ENCODE peak calls at places on chromosome 1, in six cellular contexts. X, C, Y, M, J and K are unnamed samples.

GRCh38 chr1:227805606-227806197 is 9.8 kb upstream of the PRSS38 start:
- DNase-seq in X (no peak), C (no peak), Y (no peak), M (no peak), J (no peak), K (no peak)

GRCh38 chr1:89151021-89151420 is 24.8 kb downstream of the GBP7 start:
- DNase-seq in X (no peak), C (no peak), Y (no peak), M (no peak), J (no peak), K (no peak)

GRCh38 chr1:38858833-38859560 is 575 bp downstream of the RRAGC start:
- DNase-seq in X (peak; percentile 52), C (peak; percentile 21), Y (peak; percentile 52), M (peak; percentile 47), J (peak; percentile 69), K (peak; percentile 29)

GRCh38 chr1:36664564-36665287 is 182.0 kb upstream of the CSF3R start:
- DNase-seq in X (no peak), C (no peak), Y (no peak), M (no peak), J (no peak), K (no peak)

GRCh38 chr1:4395676-4396075 is 258.7 kb upstream of the AJAP1 start:
- DNase-seq in X (no peak), C (no peak), Y (no peak), M (no peak), J (no peak), K (no peak)

GRCh38 chr1:74161494-74161893 is 36.5 kb downstream of the LRRIQ3 start:
- DNase-seq in X (no peak), C (no peak), Y (no peak), M (no peak), J (no peak), K (no peak)

GRCh38 chr1:225769687-225770086 is 7.9 kb upstream of the SRP9 start:
- DNase-seq in X (no peak), C (no peak), Y (no peak), M (no peak), J (no peak), K (no peak)

GRCh38 chr1:210246447-210246846 is 13.9 kb downstream of the SERTAD4 start:
- DNase-seq in X (no peak), C (no peak), Y (no peak), M (no peak), J (no peak), K (no peak)

GRCh38 chr1:40732756-40733301 is 41.3 kb downstream of the NFYC start:
- DNase-seq in X (no peak), C (no peak), Y (no peak), M (no peak), J (no peak), K (no peak)

GRCh38 chr1:40739455-40740008 is 44.1 kb upstream of the KCNQ4 start:
- DNase-seq in X (no peak), C (no peak), Y (no peak), M (no peak), J (no peak), K (no peak)

GRCh38 chr1:40738831-40739230 is 44.8 kb upstream of the KCNQ4 start:
- DNase-seq in X (no peak), C (no peak), Y (no peak), M (no peak), J (no peak), K (no peak)

GRCh38 chr1:40735234-40735633 is 43.7 kb downstream of the NFYC start:
- DNase-seq in X (no peak), C (no peak), Y (no peak), M (no peak), J (no peak), K (no peak)

DNA sequence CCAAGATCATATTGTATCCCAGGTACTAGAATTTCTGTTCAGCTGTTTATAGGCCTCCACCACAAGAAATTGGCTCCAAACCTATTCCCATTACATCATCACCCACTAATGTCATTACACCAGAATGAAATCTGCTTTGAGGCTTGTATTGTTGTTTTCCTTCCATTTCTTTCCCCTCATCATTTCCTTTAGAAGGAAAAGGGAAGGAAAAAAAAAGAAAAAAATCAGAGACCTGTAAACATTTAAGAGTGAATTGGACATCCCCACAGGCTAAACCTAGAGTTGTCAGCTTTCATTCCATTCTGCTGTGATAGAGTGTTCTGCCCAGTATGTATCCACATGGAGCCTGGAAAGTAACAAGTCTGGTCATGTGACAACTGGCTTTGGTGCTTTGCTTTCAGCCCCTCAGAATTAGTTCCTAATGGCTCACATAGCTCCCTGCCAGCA is 44.6 kb downstream of the NFYC start:
- DNase-seq in X (no peak), C (no peak), Y (no peak), M (no peak), J (no peak), K (no peak)
- H3K27ac ChIP-seq in X (peak overlapping the region; percentile 77), C (no peak overlapping the region), Y (peak overlapping the region; percentile 47), M (no peak overlapping the region), J (no peak overlapping the region), K (no peak overlapping the region)

DNA sequence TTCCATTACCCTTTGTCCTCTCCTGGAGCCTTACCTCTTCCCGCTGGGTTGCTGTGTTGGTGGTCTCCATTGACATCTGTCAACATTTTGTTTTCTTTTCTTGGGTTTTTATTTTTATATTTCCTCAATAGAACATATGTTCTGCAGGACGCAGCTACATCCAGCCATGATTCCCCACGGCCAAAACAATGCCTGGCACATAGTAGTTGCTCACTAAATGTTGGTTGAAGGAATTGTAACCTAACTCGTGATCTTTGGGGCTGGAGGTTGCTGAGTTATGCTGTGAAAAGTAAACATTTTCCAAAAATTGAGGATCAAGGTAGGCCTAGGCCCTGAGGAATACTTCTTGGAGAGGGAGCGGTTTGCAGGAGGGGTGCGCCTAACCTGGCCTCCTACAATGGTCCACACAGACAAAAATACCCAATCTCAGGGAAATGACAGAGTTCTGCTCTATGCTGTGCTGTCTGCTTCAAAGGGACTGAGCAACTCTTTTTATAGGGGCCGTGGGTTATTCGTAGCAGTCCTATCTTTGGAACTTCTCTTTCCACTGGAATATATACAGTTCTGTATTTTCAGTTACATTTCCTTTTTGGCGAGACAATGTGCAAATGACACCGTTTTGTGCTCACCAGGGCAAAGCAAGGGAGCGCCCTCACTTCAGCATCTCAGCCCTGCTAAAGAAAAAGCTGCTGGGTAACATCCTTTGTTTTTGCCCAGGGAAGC is 1.4 kb downstream of the PDPN start:
- DNase-seq in X (no peak), C (no peak), Y (no peak), M (no peak), J (no peak), K (peak; percentile 39)
- H3K27ac ChIP-seq in X (peak overlapping the region; percentile 86), C (no peak overlapping the region), Y (peak overlapping the region; percentile 81), M (no peak overlapping the region), J (no peak overlapping the region), K (peak overlapping the region; percentile 66)

GRCh38 chr1:204445860-204446412 is 34.3 kb upstream of the PPP1R15B start:
- DNase-seq in X (no peak), C (no peak), Y (no peak), M (peak; percentile 39), J (no peak), K (no peak)

GRCh38 chr1:204448321-204448964 is 36.8 kb upstream of the PPP1R15B start:
- DNase-seq in X (no peak), C (no peak), Y (no peak), M (no peak), J (peak; percentile 9), K (no peak)

GRCh38 chr1:204447736-204448135 is 36.1 kb upstream of the PPP1R15B start:
- DNase-seq in X (no peak), C (no peak), Y (no peak), M (no peak), J (peak; percentile 19), K (no peak)

GRCh38 chr1:204446413-204447111 is 34.9 kb upstream of the PPP1R15B start:
- DNase-seq in X (peak; percentile 75), C (peak; percentile 75), Y (peak; percentile 78), M (peak; percentile 81), J (peak; percentile 69), K (peak; percentile 50)

DNA sequence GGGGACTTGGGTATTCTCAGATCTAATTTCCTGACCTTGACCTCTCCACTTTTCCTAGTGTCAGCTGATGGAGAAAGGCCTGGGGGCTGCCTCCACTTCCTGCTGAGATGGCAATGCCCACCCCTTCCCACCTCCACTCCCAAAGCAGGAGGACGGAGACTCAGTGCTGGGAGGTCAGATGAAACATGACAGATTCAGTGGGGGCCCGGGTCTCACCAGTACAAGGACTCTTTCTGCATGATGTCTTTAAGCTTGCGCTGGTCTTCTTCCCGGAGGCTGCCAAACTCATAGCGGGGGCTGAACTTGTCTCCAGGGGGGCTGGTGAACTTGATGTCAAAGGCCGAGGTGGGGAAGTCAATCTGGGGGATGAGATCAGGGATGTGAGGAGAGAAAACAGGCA is 35.6 kb upstream of the PPP1R15B start:
- DNase-seq in X (no peak), C (no peak), Y (no peak), M (no peak), J (no peak), K (no peak)
- H3K27ac ChIP-seq in X (peak overlapping the region; percentile 66), C (peak overlapping the region; percentile 72), Y (peak overlapping the region; percentile 69), M (no peak overlapping the region), J (no peak overlapping the region), K (peak overlapping the region; percentile 82)

DNA sequence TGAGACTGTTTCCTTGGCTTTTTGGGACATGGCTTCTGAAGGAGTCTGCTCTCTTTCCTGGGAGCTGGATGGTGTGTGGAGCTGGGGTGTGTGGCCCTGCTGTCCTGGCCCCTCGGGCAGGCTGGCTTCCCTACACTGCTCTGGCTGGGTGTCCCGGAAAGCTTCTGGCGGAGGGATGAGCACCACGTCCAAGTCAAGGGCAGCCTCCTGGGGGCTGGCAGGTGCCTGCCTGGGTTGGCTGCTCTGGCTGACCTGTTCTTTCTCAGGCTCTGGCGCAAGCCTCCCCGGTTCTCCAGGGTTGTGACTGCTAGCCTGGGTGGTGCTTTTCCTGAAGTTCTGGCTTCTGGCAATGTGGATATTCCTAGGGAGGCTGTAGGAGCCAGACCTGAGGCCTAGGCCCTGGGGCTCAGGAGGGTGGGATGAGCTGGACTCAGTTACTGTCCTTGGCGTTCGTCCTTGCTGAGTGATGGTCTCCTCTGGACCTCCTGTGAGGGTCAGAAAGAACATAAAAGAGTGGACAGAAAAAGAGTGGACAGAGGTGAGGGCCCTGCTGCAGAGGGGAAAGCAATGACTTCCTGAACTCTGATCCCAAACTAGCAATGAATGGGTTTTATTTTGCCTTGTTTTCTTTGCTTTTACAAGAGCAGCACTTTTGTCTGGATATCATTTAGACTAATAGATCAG is 9.4 kb downstream of the C1orf116 start:
- DNase-seq in X (no peak), C (no peak), Y (no peak), M (no peak), J (no peak), K (no peak)
- H3K27ac ChIP-seq in X (no peak overlapping the region), C (no peak overlapping the region), Y (peak overlapping the region; percentile 93), M (no peak overlapping the region), J (no peak overlapping the region), K (no peak overlapping the region)